ENCODE peak calls at places on chromosome 12, in eight cellular contexts. Y, L, S, R, W, N, P and U are unnamed samples.

GRCh38 chr12:89821901-89822300 is 113.3 kb upstream of the ATP2B1 start:
- DNase-seq in R (no peak), N (no peak), L (no peak), S (no peak), P (no peak), Y (no peak), W (no peak), U (no peak)

GRCh38 chr12:98671459-98671858 is 26.4 kb downstream of the APAF1 start:
- DNase-seq in S (no peak), R (no peak), P (no peak), L (no peak), W (no peak), N (no peak), Y (no peak), U (no peak)

GRCh38 chr12:94073441-94074051 is 74.8 kb upstream of the PLXNC1 start:
- DNase-seq in N (peak; percentile 93), Y (no peak), W (no peak), R (no peak), S (no peak), L (no peak), P (peak; percentile 31), U (no peak)

GRCh38 chr12:124025661-124026060 is 52.6 kb downstream of the ZNF664 start:
- DNase-seq in L (no peak), S (no peak), Y (no peak), W (peak; percentile 91), N (no peak), R (no peak), P (no peak), U (no peak)

GRCh38 chr12:78871566-78871965 is 7.0 kb downstream of the SYT1 start:
- DNase-seq in R (no peak), N (peak; percentile 57), Y (no peak), W (no peak), L (no peak), S (no peak), P (no peak), U (no peak)

GRCh38 chr12:111673503-111673902 is 12.3 kb downstream of the BRAP start:
- DNase-seq in R (no peak), P (no peak), Y (no peak), W (no peak), S (no peak), L (no peak), N (no peak), U (no peak)

GRCh38 chr12:124388679-124389536 is 94.0 kb downstream of the RFLNA start:
- DNase-seq in R (peak; percentile 85), P (peak; percentile 92), L (peak; percentile 59), N (peak; percentile 84), S (no peak), Y (peak; percentile 26), W (peak; percentile 95), U (peak; percentile 90)

GRCh38 chr12:106345739-106346138 is 11.8 kb upstream of the POLR3B start:
- DNase-seq in N (no peak), P (no peak), Y (no peak), R (peak; percentile 34), S (no peak), L (no peak), W (peak; percentile 89), U (no peak)

GRCh38 chr12:93702707-93703305 is 25.6 kb downstream of the CRADD start:
- DNase-seq in R (no peak), Y (no peak), L (no peak), S (no peak), N (no peak), W (no peak), P (no peak), U (no peak)